ENCODE peak calls at places on chromosomes 13 and 19, in six cellular contexts. F is stomach, N is tibial artery, M is cardiac fibroblast, S is HFF-Myc, U is fibroblast of pulmonary artery. H is an unnamed sample.

GRCh38 chr19:16661480-16662034 is 618 bp downstream of the TMEM38A start:
- DNase-seq in U (no peak), M (no peak), S (no peak), F (peak; percentile 33), N (peak; percentile 48), H (peak; percentile 9)

GRCh38 chr13:25687622-25688225 is 315.9 kb downstream of the ATP8A2 start:
- DNase-seq in M (peak; percentile 6), S (no peak), N (no peak), F (no peak), U (peak; percentile 1), H (no peak)

GRCh38 chr13:23701646-23702045 is 131.4 kb downstream of the TNFRSF19 start:
- DNase-seq in M (peak; percentile 98), S (no peak), N (peak; percentile 93), U (peak; percentile 94), F (peak; percentile 35), H (no peak)

GRCh38 chr19:1250374-1251232 is 2.2 kb downstream of the MIDN start:
- DNase-seq in N (no peak), S (no peak), F (no peak), M (peak; percentile 86), U (peak; percentile 82), H (peak; percentile 71)

GRCh38 chr13:94233401-94233800 is 246.1 kb downstream of the DCT start:
- DNase-seq in S (peak; percentile 69), U (peak; percentile 97), M (peak; percentile 92), F (no peak), N (peak; percentile 25), H (no peak)

GRCh38 chr19:6479836-6480398 is 1.7 kb downstream of the DENND1C start:
- DNase-seq in N (no peak), S (no peak), U (no peak), M (no peak), F (no peak), H (no peak)

GRCh38 chr13:73708393-73708985 is 425.7 kb downstream of the KLF12 start:
- DNase-seq in N (peak; percentile 28), M (peak; percentile 85), F (peak; percentile 45), U (peak; percentile 87), S (peak; percentile 25), H (peak; percentile 61)

GRCh38 chr13:37651371-37651770 is 52.8 kb upstream of the POSTN start:
- DNase-seq in F (no peak), N (no peak), M (no peak), U (no peak), S (no peak), H (no peak)

GRCh38 chr13:41107584-41108014 is 25.0 kb downstream of the KBTBD6 start:
- DNase-seq in U (no peak), M (no peak), N (no peak), F (no peak), S (no peak), H (no peak)

GRCh38 chr19:41774515-41774980 is 19.2 kb downstream of the CEACAM6 start:
- DNase-seq in F (peak; percentile 59), M (no peak), S (no peak), U (no peak), N (no peak), H (peak; percentile 76)

GRCh38 chr19:38655148-38655824 is 7.8 kb downstream of the ACTN4 start:
- DNase-seq in N (no peak), S (no peak), M (no peak), F (no peak), U (no peak), H (no peak)

GRCh38 chr19:7550169-7550770 is 14.8 kb downstream of the PNPLA6 start:
- DNase-seq in S (no peak), M (no peak), N (no peak), F (no peak), U (no peak), H (peak; percentile 15)

GRCh38 chr13:40275636-40276035 is 390.8 kb downstream of the FOXO1 start:
- DNase-seq in U (peak; percentile 39), M (no peak), S (no peak), N (no peak), F (no peak), H (no peak)

GRCh38 chr19:29630661-29631060 is 24.6 kb downstream of the POP4 start:
- DNase-seq in N (no peak), M (no peak), S (no peak), U (no peak), F (no peak), H (no peak)

GRCh38 chr13:37531054-37531453 is 67.5 kb downstream of the POSTN start:
- DNase-seq in U (peak; percentile 76), M (peak; percentile 68), F (no peak), N (no peak), S (no peak), H (no peak)

GRCh38 chr13:34730966-34731365 is 211.1 kb upstream of the NBEA start:
- DNase-seq in S (no peak), U (no peak), F (no peak), N (no peak), M (no peak), H (no peak)

GRCh38 chr19:5705552-5705951 is 14.4 kb downstream of the LONP1 start:
- DNase-seq in F (no peak), N (no peak), U (no peak), S (no peak), M (no peak), H (no peak)

GRCh38 chr13:20814224-20814910 is 40.6 kb upstream of the EEF1AKMT1 start:
- DNase-seq in S (peak; percentile 86), N (peak; percentile 94), F (peak; percentile 74), M (peak; percentile 96), U (peak; percentile 96), H (no peak)

GRCh38 chr13:105918842-105919741 is 616.4 kb downstream of the EFNB2 start:
- DNase-seq in N (no peak), S (peak; percentile 32), U (peak; percentile 63), F (peak; percentile 54), M (peak; percentile 57), H (no peak)

GRCh38 chr13:110424596-110425443 is 117.7 kb downstream of the COL4A2 start:
- DNase-seq in N (no peak), F (no peak), U (no peak), S (no peak), M (no peak), H (no peak)

GRCh38 chr13:94065741-94066140 is 413.7 kb downstream of the DCT start:
- DNase-seq in M (no peak), F (no peak), U (peak; percentile 5), S (no peak), N (no peak), H (no peak)

GRCh38 chr19:50686310-50687032 is 33.1 kb downstream of the SHANK1 start:
- DNase-seq in S (no peak), U (no peak), F (no peak), M (no peak), N (no peak), H (no peak)

GRCh38 chr19:5407356-5407755 is 47.9 kb upstream of the ZNRF4 start:
- DNase-seq in F (no peak), M (peak; percentile 12), U (peak; percentile 18), S (peak; percentile 4), N (no peak), H (no peak)

GRCh38 chr19:19628499-19629134 is 597 bp upstream of the LPAR2 start:
- DNase-seq in M (peak; percentile 64), S (no peak), F (peak; percentile 85), N (no peak), U (peak; percentile 76), H (peak; percentile 22)

GRCh38 chr19:42045575-42045974 is 24.4 kb downstream of the GRIK5 start:
- DNase-seq in S (no peak), N (no peak), M (no peak), U (no peak), F (no peak), H (no peak)

GRCh38 chr13:95568131-95568530 is 15.6 kb downstream of the CLDN10 start:
- DNase-seq in U (no peak), F (no peak), N (no peak), S (no peak), M (no peak), H (no peak)

GRCh38 chr13:112942689-112943308 is 26.2 kb upstream of the MCF2L start:
- DNase-seq in S (peak; percentile 82), N (peak; percentile 99), M (peak; percentile 94), F (peak; percentile 99), U (peak; percentile 95), H (peak; percentile 87)
- H3K4me3 ChIP-seq in S (peak overlapping the region; percentile 41), N (peak overlapping the region; percentile 61), M (peak overlapping the region; percentile 52), F (peak overlapping the region; percentile 56), U (peak overlapping the region; percentile 49), H (no peak overlapping the region)

GRCh38 chr19:33449799-33450198 is 71.8 kb downstream of the PEPD start:
- DNase-seq in N (no peak), M (no peak), F (no peak), U (no peak), S (no peak), H (no peak)
- H3K4me3 ChIP-seq in N (no peak overlapping the region), M (no peak overlapping the region), F (no peak overlapping the region), U (no peak overlapping the region), S (no peak overlapping the region), H (no peak overlapping the region)

GRCh38 chr19:18171605-18172327 is 1.8 kb upstream of the IFI30 start:
- DNase-seq in U (no peak), F (no peak), N (no peak), S (no peak), M (no peak), H (no peak)

GRCh38 chr19:18173572-18174294 is at the start of gene IFI30:
- DNase-seq in F (peak; percentile 96), M (peak; percentile 55), N (peak; percentile 73), U (peak; percentile 39), S (no peak), H (peak; percentile 51)

GRCh38 chr19:18172331-18173053 is 1.1 kb upstream of the IFI30 start:
- DNase-seq in F (no peak), N (no peak), S (no peak), U (no peak), M (no peak), H (no peak)

GRCh38 chr19:18176367-18177310 is 3.0 kb downstream of the IFI30 start:
- DNase-seq in S (no peak), N (no peak), U (no peak), M (no peak), F (no peak), H (no peak)

GRCh38 chr19:18174983-18175382 is 1.4 kb downstream of the IFI30 start:
- DNase-seq in U (no peak), S (no peak), F (no peak), M (no peak), N (no peak), H (no peak)
- H3K4me3 ChIP-seq in U (no peak overlapping the region), S (no peak overlapping the region), F (peak overlapping the region; percentile 65), M (no peak overlapping the region), N (peak overlapping the region; percentile 61), H (no peak overlapping the region)

GRCh38 chr19:48496959-48497727 is 14.5 kb downstream of the LMTK3 start:
- DNase-seq in M (no peak), S (no peak), N (no peak), U (no peak), F (no peak), H (no peak)
- H3K4me3 ChIP-seq in M (no peak overlapping the region), S (no peak overlapping the region), N (no peak overlapping the region), U (no peak overlapping the region), F (peak overlapping the region; percentile 5), H (no peak overlapping the region)

DNA sequence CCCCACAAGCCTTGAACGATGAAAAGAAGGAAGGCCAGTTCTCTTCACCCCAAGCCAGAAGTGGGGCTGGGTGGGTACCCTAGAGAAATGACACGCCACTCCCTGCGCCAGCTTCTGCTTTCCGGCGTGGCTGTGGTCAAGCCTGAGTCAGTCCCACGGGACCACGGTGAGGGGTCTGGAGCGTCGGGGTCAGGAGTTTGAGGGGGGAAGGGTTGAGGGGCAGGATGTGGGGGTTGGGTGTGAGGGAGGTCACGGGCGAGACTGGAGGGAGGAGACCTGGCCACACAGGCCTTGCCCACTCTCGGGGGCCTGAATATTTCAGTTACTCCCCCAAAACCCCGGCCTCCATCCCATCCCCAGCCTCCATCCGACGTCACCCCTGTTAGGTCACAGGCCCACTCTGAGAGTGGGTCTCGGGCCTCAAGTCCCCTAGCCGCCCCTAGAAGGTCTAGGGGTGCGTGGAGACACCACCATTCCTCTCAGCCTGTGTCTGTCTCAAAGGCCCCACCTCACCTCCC is 500 bp upstream of the IFI30 start:
- DNase-seq in M (no peak), N (peak; percentile 78), F (no peak), S (no peak), U (no peak), H (no peak)
- H3K4me3 ChIP-seq in M (peak overlapping the region; percentile 74), N (peak overlapping the region; percentile 61), F (peak overlapping the region; percentile 65), S (peak overlapping the region; percentile 53), U (peak overlapping the region; percentile 69), H (no peak overlapping the region)